ENCODE peak calls at places on chromosomes 11 and 22, in seven cellular contexts. D is 8988T; J is stimulated activated naive CD8-positive, alpha-beta T cell treated with anti-CD3 and anti-CD28 coated beads, Interleukin-15, Interleukin-2, amounts not matched to agents 100 U/mL and 50 U/mL, for 24 hours; T is WTC11; R is NCI-H2081; W is epithelial cell of esophagus; H is astrocyte of the cerebellum. U is an unnamed sample.

GRCh38 chr11:102426000-102426399 is 26.6 kb downstream of the TMEM123 start:
- DNase-seq in D (no peak), J (no peak), T (no peak), R (peak; percentile 6), W (no peak), H (no peak), U (no peak)

GRCh38 chr11:90254065-90254464 is 31.2 kb upstream of the CHORDC1 start:
- DNase-seq in D (no peak), J (no peak), T (no peak), R (no peak), W (no peak), H (no peak), U (no peak)

GRCh38 chr11:72970557-72971118 is 156.4 kb downstream of the ATG16L2 start:
- DNase-seq in D (no peak), J (peak; percentile 34), T (no peak), R (no peak), W (no peak), H (no peak), U (no peak)

GRCh38 chr22:35352214-35353111 is 28.4 kb upstream of the HMOX1 start:
- DNase-seq in D (no peak), J (peak; percentile 88), T (peak; percentile 67), R (no peak), W (no peak), H (no peak), U (peak; percentile 29)

GRCh38 chr22:20577045-20577444 is 69.6 kb downstream of the MED15 start:
- DNase-seq in D (no peak), J (no peak), T (no peak), R (no peak), W (no peak), H (no peak), U (no peak)

GRCh38 chr11:113991170-113991569 is 16.3 kb downstream of the HTR3A start:
- DNase-seq in D (no peak), J (peak; percentile 21), T (peak; percentile 76), R (no peak), W (peak; percentile 52), H (peak; percentile 35), U (no peak)

GRCh38 chr11:115217726-115218311 is 286.4 kb downstream of the CADM1 start:
- DNase-seq in D (no peak), J (no peak), T (no peak), R (no peak), W (no peak), H (no peak), U (no peak)

GRCh38 chr11:6431861-6432260 is 8.9 kb downstream of the HPX start:
- DNase-seq in D (peak; percentile 61), J (no peak), T (no peak), R (no peak), W (peak; percentile 70), H (peak; percentile 24), U (no peak)

GRCh38 chr11:8268530-8269461 is 5.1 kb upstream of the LMO1 start:
- DNase-seq in D (no peak), J (no peak), T (peak; percentile 50), R (no peak), W (no peak), H (no peak), U (no peak)

GRCh38 chr22:46846832-46847355 is 84.4 kb downstream of the TBC1D22A start:
- DNase-seq in D (no peak), J (no peak), T (no peak), R (no peak), W (no peak), H (no peak), U (no peak)

GRCh38 chr22:21624120-21624879 is 5.5 kb downstream of the YDJC start:
- DNase-seq in D (no peak), J (peak; percentile 72), T (peak; percentile 85), R (no peak), W (peak; percentile 47), H (no peak), U (peak; percentile 60)

GRCh38 chr11:131601586-131601985 is 231.2 kb downstream of the NTM start:
- DNase-seq in D (no peak), J (no peak), T (no peak), R (no peak), W (no peak), H (no peak), U (no peak)

GRCh38 chr11:73189723-73190556 is 28.1 kb upstream of the P2RY2 start:
- DNase-seq in D (no peak), J (no peak), T (no peak), R (no peak), W (no peak), H (no peak), U (no peak)

GRCh38 chr11:75325713-75326438 is 25.6 kb downstream of the ARRB1 start:
- DNase-seq in D (peak; percentile 97), J (peak; percentile 71), T (no peak), R (no peak), W (peak; percentile 97), H (peak; percentile 34), U (no peak)

GRCh38 chr22:19178659-19179471 is at the start of gene SLC25A1:
- DNase-seq in D (peak; percentile 88), J (peak; percentile 94), T (peak; percentile 89), R (peak; percentile 72), W (peak; percentile 92), H (peak; percentile 32), U (peak; percentile 85)

GRCh38 chr22:39176067-39176621 is 23.7 kb upstream of the CBX7 start:
- DNase-seq in D (peak; percentile 41), J (no peak), T (peak; percentile 87), R (no peak), W (peak; percentile 38), H (no peak), U (peak; percentile 14)

GRCh38 chr11:122360875-122361274 is 244.9 kb upstream of the BLID start:
- DNase-seq in D (no peak), J (no peak), T (no peak), R (no peak), W (no peak), H (no peak), U (no peak)